ENCODE peak calls at places on chromosome 12, in eight cellular contexts. M is spleen, G is vagina, N is breast epithelium, C is transverse colon, E is H1, F is endothelial cell of umbilical vein, I is stomach. T is an unnamed sample.

GRCh38 chr12:1073652-1074051 is 82.6 kb downstream of the ERC1 start:
- DNase-seq in M (no peak), G (no peak), N (no peak), C (no peak), E (no peak), F (no peak), I (no peak), T (no peak)

GRCh38 chr12:115934046-115934445 is 343.4 kb downstream of the MED13L start:
- DNase-seq in M (no peak), G (peak; percentile 7), N (peak; percentile 32), C (no peak), E (no peak), F (no peak), I (no peak), T (no peak)

GRCh38 chr12:113889076-113889475 is 77.0 kb downstream of the RBM19 start:
- DNase-seq in M (no peak), G (no peak), N (peak; percentile 50), C (no peak), E (no peak), F (no peak), I (no peak), T (no peak)

GRCh38 chr12:118271770-118272417 is 100.8 kb downstream of the TAOK3 start:
- DNase-seq in M (no peak), G (no peak), N (peak; percentile 62), C (no peak), E (no peak), F (no peak), I (no peak), T (peak; percentile 40)

GRCh38 chr12:25975682-25976081 is 17.2 kb downstream of the RASSF8 start:
- DNase-seq in M (no peak), G (no peak), N (no peak), C (no peak), E (no peak), F (no peak), I (no peak), T (no peak)

GRCh38 chr12:113146999-113147398 is 2.5 kb upstream of the CFAP73 start:
- DNase-seq in M (peak; percentile 1), G (no peak), N (no peak), C (no peak), E (no peak), F (no peak), I (no peak), T (no peak)

GRCh38 chr12:43836455-43836989 is 641 bp downstream of the TMEM117 start:
- DNase-seq in M (no peak), G (no peak), N (no peak), C (no peak), E (no peak), F (peak; percentile 49), I (no peak), T (no peak)

GRCh38 chr12:40158592-40159111 is 52.8 kb upstream of the SLC2A13 start:
- DNase-seq in M (no peak), G (no peak), N (peak; percentile 67), C (peak; percentile 12), E (no peak), F (no peak), I (no peak), T (peak; percentile 65)

GRCh38 chr12:54134395-54134794 is 54.4 kb downstream of the SMUG1 start:
- DNase-seq in M (no peak), G (no peak), N (no peak), C (no peak), E (no peak), F (no peak), I (no peak), T (no peak)

GRCh38 chr12:132477703-132478432 is 12.1 kb upstream of the FBRSL1 start:
- DNase-seq in M (no peak), G (no peak), N (no peak), C (no peak), E (no peak), F (no peak), I (no peak), T (no peak)

GRCh38 chr12:93886533-93887511 is 209.6 kb downstream of the CRADD start:
- DNase-seq in M (no peak), G (no peak), N (no peak), C (no peak), E (no peak), F (no peak), I (no peak), T (no peak)

GRCh38 chr12:44573723-44574122 is 302.4 kb downstream of the NELL2 start:
- DNase-seq in M (no peak), G (no peak), N (no peak), C (no peak), E (no peak), F (no peak), I (no peak), T (no peak)

GRCh38 chr12:124509300-124509675 is 58.1 kb downstream of the NCOR2 start:
- DNase-seq in M (no peak), G (no peak), N (no peak), C (no peak), E (no peak), F (no peak), I (no peak), T (no peak)

GRCh38 chr12:47818007-47818376 is 1.7 kb downstream of the HDAC7 start:
- DNase-seq in M (peak; percentile 74), G (no peak), N (no peak), C (no peak), E (no peak), F (no peak), I (no peak), T (no peak)
- H3K4me3 ChIP-seq in M (peak overlapping the region; percentile 74), G (peak overlapping the region; percentile 79), N (peak overlapping the region; percentile 99), C (peak overlapping the region; percentile 80), E (no peak overlapping the region), F (peak overlapping the region; percentile 85), I (peak overlapping the region; percentile 58), T (peak overlapping the region; percentile 74)

DNA sequence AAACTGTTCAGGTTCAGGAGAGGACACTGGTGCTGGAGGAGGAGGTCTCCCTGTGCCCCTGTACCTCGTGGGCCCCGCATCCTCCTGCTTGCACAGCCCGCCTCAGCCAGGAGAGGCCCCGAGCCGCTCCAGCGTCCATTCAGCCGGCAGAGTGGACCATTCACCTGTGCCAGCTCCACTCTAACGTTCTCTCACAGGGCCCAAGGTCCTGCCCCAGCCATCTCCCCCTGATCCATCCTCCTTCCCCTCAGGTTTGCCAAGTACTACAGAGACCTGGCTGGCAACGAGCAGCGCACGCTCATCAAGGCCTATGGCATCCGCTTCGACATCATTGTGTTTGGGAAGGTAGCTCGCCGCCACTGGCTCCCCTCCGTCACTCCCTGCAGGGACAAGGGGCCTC is 22.2 kb downstream of the P2RX4 start:
- DNase-seq in M (peak; percentile 64), G (no peak), N (no peak), C (no peak), E (no peak), F (no peak), I (no peak), T (no peak)
- TF ChIP-seq POLR2AphosphoS5 in M (peak; percentile 43), G (no peak), N (no peak), C (no peak), E (peak; percentile 50), F (no peak), I (no peak), T (no peak)

GRCh38 chr12:96195845-96196451 is 1.8 kb downstream of the ELK3 start:
- DNase-seq in M (peak; percentile 83), G (no peak), N (no peak), C (peak; percentile 26), E (no peak), F (peak; percentile 76), I (no peak), T (no peak)
- TF ChIP-seq POLR2A in M (no peak), G (no peak), N (no peak), C (no peak), E (no peak), F (peak; percentile 82), I (no peak), T (no peak)

DNA sequence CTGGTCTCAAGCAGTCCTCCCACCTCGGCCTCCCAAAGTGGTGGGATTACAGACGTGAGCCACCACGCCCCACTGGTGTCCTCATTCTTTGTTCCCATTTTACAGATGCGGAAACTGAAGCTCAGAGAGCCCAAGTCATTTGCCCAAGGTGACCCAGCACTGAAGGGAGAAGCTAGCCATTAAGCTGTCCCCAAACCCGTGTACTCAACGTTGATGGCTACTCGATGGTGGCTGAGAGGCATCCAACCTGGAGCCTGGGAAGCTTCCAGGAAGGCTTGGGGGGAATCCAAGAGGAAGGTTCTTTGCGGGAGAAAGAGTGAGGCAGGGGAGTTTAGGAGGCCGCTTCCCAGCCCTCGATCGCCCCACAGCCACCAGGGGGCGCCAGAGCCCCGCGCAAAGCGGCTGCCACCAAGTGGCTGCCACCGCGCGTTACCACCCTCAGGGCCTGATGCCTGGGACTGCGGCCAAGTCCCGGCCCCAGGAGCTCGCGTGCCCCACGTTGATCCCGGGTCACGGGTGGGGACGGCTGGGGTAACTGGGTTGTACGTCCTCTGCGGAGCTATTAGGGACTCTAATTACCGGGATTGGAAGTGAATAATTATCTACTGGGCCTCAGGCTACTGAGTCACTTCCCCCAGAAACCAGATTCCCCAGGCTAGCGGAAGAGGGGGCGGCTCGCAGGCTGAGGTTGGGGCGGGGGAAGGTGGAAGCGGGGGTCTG is 8.8 kb upstream of the SH2B3 start:
- DNase-seq in M (peak; percentile 98), G (no peak), N (peak; percentile 64), C (peak; percentile 90), E (peak; percentile 60), F (peak; percentile 96), I (peak; percentile 89), T (peak; percentile 86)
- H3K4me3 ChIP-seq in M (peak overlapping the region; percentile 25), G (peak overlapping the region; percentile 17), N (peak overlapping the region; percentile 62), C (no peak overlapping the region), E (no peak overlapping the region), F (no peak overlapping the region), I (peak overlapping the region; percentile 31), T (peak overlapping the region; percentile 35)

DNA sequence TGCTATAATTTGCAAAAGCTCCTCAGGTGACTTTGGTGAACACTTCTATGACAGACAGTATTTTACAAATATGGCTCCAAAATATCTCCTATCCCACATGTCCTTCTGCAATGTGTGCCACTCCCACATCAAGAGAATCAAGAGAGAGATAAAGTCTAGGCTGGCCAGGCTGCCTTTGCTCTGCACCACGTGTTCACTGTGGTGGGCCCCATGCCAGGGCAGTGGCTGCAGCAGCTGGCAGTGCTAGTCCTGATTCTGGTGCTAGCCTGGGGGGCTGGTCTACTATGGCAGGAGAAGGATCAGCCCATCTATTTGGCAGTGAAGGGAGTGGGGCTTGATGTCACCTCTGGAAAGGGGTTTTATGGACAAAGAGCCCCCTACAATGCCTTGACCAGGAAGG is 86.3 kb downstream of the DRAM1 start:
- DNase-seq in M (no peak), G (no peak), N (no peak), C (no peak), E (no peak), F (no peak), I (peak; percentile 42), T (peak; percentile 54)
- TF ChIP-seq POLR2AphosphoS5 in M (no peak), G (no peak), N (no peak), C (no peak), E (no peak), F (no peak), I (no peak), T (no peak)

GRCh38 chr12:102009796-102010195 is 52.0 kb downstream of the WASHC3 start:
- DNase-seq in M (no peak), G (no peak), N (no peak), C (no peak), E (no peak), F (no peak), I (no peak), T (no peak)

GRCh38 chr12:102008615-102009126 is 53.1 kb downstream of the WASHC3 start:
- DNase-seq in M (no peak), G (no peak), N (no peak), C (no peak), E (no peak), F (no peak), I (no peak), T (no peak)

GRCh38 chr12:102005256-102005655 is 56.5 kb downstream of the WASHC3 start:
- DNase-seq in M (no peak), G (no peak), N (no peak), C (no peak), E (no peak), F (no peak), I (no peak), T (no peak)

GRCh38 chr12:102010265-102010994 is 51.4 kb downstream of the WASHC3 start:
- DNase-seq in M (peak; percentile 78), G (no peak), N (no peak), C (peak; percentile 16), E (no peak), F (no peak), I (no peak), T (no peak)
- TF ChIP-seq POLR2A in M (no peak), G (no peak), N (no peak), C (no peak), E (no peak), F (no peak), I (no peak), T (no peak)

T was measured in upper lobe of left lung.